ENCODE peak calls at places on chromosome 1, in seven cellular contexts. E is PC-3, X is fibroblast of lung, L is H1, V is dorsolateral prefrontal cortex, K is mammary epithelial cell, U is neuronal stem cell. B is an unnamed sample.

GRCh38 chr1:19190468-19190867 is 19.6 kb downstream of the UBR4 start:
- DNase-seq in K (no peak), L (no peak), X (no peak), E (no peak), V (no peak), U (no peak), B (no peak)

GRCh38 chr1:49436865-49437264 is 586.9 kb downstream of the AGBL4 start:
- DNase-seq in U (no peak), L (no peak), X (no peak), V (no peak), K (no peak), E (peak; percentile 6), B (no peak)

GRCh38 chr1:12630946-12631540 is 12.8 kb upstream of the AADACL4 start:
- DNase-seq in U (no peak), E (no peak), X (no peak), V (no peak), K (no peak), L (no peak), B (no peak)

GRCh38 chr1:239270509-239270908 is 115.9 kb upstream of the CHRM3 start:
- DNase-seq in E (no peak), V (no peak), K (no peak), L (no peak), U (no peak), X (no peak), B (no peak)

GRCh38 chr1:98203461-98203860 is 282.6 kb upstream of the DPYD start:
- DNase-seq in V (no peak), U (no peak), L (no peak), K (no peak), X (peak; percentile 33), E (no peak), B (peak; percentile 24)

GRCh38 chr1:17167041-17167782 is 37.7 kb upstream of the PADI1 start:
- DNase-seq in V (no peak), L (no peak), E (no peak), X (no peak), K (no peak), U (no peak), B (no peak)

GRCh38 chr1:62746086-62746808 is 37.7 kb upstream of the ATG4C start:
- DNase-seq in E (peak; percentile 69), U (no peak), V (no peak), K (peak; percentile 36), X (peak; percentile 78), L (no peak), B (peak; percentile 25)

GRCh38 chr1:10519016-10519417 is 44.3 kb downstream of the PEX14 start:
- DNase-seq in V (no peak), X (no peak), K (no peak), L (no peak), E (no peak), U (no peak), B (no peak)

GRCh38 chr1:6471969-6472368 is 6.0 kb upstream of the TNFRSF25 start:
- DNase-seq in V (no peak), U (no peak), E (peak; percentile 46), X (no peak), L (no peak), K (no peak), B (no peak)

GRCh38 chr1:115332813-115333608 is 5.0 kb downstream of the NGF start:
- DNase-seq in K (peak; percentile 76), E (no peak), U (no peak), V (no peak), X (peak; percentile 88), L (no peak), B (no peak)

GRCh38 chr1:240319998-240320397 is 228.3 kb downstream of the FMN2 start:
- DNase-seq in L (no peak), E (no peak), V (no peak), X (no peak), K (no peak), U (no peak), B (no peak)

GRCh38 chr1:240310226-240310925 is 218.7 kb downstream of the FMN2 start:
- DNase-seq in X (peak; percentile 89), K (no peak), V (no peak), U (no peak), E (peak; percentile 68), L (no peak), B (no peak)

GRCh38 chr1:240312872-240313271 is 221.2 kb downstream of the FMN2 start:
- DNase-seq in L (no peak), X (peak; percentile 86), U (no peak), K (no peak), E (peak; percentile 80), V (no peak), B (peak; percentile 83)

GRCh38 chr1:240309804-240310203 is 218.1 kb downstream of the FMN2 start:
- DNase-seq in X (no peak), E (no peak), V (no peak), L (no peak), K (no peak), U (no peak), B (no peak)

DNA sequence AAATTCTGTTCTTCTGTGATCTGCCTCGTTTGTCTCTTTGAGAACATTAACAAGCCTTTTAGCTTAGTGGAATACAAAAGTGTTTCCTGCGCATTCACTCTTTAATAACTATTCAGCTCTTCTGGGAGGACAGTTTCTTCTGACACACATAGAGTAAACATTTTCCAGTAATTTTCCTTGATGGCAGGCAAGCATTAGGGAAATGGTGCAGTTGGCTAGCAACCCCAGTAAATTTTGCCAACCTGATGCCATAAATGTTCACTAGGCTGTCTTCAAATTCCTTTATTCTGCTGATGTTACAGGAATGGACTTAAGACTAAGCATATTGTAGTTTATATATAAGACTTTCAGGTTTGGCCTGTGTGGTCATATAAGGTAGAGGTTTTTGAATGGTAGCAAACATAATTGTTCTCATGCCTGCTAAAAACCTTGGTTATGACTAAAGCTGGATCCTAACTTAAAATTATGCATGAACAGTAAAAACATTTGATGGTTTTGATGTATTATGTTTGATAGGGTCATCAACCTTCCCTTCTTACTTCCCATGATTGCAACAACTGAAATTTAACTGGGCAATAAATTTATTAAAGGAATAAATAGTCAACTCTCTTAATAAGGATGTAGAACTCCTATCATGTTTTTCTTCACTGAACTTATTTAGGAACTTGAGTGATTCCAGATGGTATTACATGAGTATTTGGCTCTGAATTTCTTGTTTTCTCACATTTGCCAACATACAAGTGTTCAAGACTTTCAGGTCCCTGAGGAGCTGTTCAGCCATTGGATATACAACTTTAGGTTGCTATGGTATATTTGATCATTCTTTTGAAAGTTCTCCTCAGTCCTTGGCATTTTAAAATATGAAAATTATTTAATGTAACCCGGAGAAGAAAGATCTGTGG is 223.4 kb downstream of the FMN2 start:
- DNase-seq in K (no peak), U (no peak), V (no peak), X (peak; percentile 29), L (no peak), E (no peak), B (no peak)
- H3K4me3 ChIP-seq in K (no peak overlapping the region), U (no peak overlapping the region), V (no peak overlapping the region), X (no peak overlapping the region), L (no peak overlapping the region), E (no peak overlapping the region), B (no peak overlapping the region)

GRCh38 chr1:191495040-191495439 is 663.2 kb upstream of the RGS18 start:
- DNase-seq in L (no peak), K (no peak), X (no peak), U (no peak), E (peak; percentile 49), V (no peak), B (no peak)

GRCh38 chr1:191490303-191490702 is 668.0 kb upstream of the RGS18 start:
- DNase-seq in X (no peak), E (no peak), K (no peak), U (no peak), L (no peak), V (no peak), B (no peak)
- H3K27ac ChIP-seq in X (no peak overlapping the region), E (no peak overlapping the region), K (no peak overlapping the region), U (no peak overlapping the region), L (no peak overlapping the region), V (no peak overlapping the region), B (no peak overlapping the region)

DNA sequence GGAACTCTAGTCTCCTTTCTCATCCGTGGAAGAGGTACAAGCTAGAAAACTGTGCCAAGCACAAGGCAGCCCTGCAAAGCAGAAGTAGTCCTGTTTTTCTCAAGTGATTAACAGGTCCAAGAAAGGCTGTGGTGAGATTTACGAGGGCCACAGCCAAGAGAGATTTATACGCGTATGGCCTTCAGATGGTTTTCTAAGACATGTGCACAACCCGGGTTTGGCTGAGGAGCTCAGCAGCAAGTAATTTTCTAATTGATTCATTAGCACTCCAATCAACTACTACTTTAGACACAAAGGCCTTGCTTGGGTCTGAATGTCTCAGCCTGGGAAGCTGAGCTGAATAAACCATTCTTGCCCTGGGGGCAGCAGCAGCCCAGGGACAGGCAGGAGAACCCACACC is 55.8 kb downstream of the SSBP3 start:
- DNase-seq in L (no peak), X (no peak), K (no peak), V (no peak), U (no peak), E (no peak), B (no peak)
- H3K4me3 ChIP-seq in L (no peak overlapping the region), X (no peak overlapping the region), K (no peak overlapping the region), V (no peak overlapping the region), U (no peak overlapping the region), E (no peak overlapping the region), B (no peak overlapping the region)

DNA sequence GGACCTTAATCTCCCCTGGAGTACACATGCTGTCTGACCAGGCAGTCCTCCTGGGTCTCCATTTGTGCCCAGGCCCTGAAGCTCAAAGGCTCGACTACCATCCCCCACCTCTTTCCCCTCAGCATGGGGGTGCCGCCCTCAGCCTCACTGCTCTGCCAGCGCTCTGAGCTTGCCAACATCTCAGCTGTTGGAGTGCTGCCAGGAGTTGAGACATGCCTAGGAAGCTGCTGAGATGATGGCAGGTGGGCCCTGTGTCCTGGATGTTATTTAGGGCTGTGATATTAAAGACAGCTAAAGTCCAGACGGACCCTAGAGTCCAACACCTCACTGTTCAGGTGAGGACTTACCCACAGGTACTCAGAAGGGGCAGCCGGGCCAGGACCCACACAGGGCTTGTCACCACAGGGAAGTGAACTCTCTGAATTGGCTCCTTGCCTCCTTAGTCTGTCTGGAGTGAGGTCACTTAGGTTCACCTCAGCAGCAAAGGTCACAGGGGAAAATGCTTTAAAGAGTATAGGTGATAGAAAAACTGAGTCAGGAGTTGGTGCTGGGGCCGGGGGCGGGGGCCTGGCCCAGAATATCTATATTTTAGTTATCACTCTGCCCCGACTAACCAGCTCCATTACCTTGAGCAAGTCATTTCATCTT is 19.7 kb upstream of the KCNC4 start:
- DNase-seq in L (no peak), E (no peak), K (no peak), V (no peak), X (no peak), U (no peak), B (no peak)
- H3K27ac ChIP-seq in L (no peak overlapping the region), E (no peak overlapping the region), K (no peak overlapping the region), V (peak overlapping the region; percentile 54), X (no peak overlapping the region), U (no peak overlapping the region), B (no peak overlapping the region)

DNA sequence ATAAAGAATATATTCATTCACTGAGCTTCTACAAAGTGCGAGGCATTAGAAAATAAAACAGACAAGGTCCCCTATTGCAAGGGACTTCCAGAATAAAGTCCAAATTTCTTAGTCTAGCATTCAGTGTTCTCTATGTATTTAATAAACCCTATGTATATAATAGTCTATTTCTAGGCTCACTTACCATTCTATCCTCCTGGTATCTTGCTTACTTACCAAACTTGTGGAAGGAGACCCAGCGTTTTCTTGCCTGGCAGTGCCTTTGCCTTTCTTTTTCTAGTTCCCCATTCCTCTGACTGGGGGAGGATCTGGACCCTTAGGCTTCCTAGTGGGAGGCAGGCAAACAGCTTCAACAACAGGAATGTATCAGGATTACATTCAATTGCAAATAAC is 638 bp upstream of the RNF19B start:
- DNase-seq in E (no peak), K (no peak), X (no peak), L (no peak), U (no peak), V (no peak), B (no peak)
- H3K4me3 ChIP-seq in E (peak overlapping the region; percentile 70), K (peak overlapping the region; percentile 31), X (no peak overlapping the region), L (peak overlapping the region; percentile 70), U (peak overlapping the region; percentile 95), V (peak overlapping the region; percentile 83), B (peak overlapping the region; percentile 60)

B was measured in brain microvascular endothelial cell.